ENCODE peak calls at places on chromosomes 12 and 14, in ten cellular contexts. E is PC-3, C is neural progenitor cell, W is stomach, T is fibroblast of lung, J is kidney, L is testis, F is lung, Z is mammary epithelial cell, V is A549. D is an unnamed sample.

GRCh38 chr14:73613419-73613963 is 1.2 kb downstream of the ACOT6 start:
- DNase-seq in Z (no peak), V (no peak), F (no peak), W (no peak), L (no peak), J (no peak), E (peak; percentile 67), T (no peak), C (no peak), D (no peak)

GRCh38 chr14:105536051-105536450 is 9.7 kb downstream of the TMEM121 start:
- DNase-seq in L (no peak), T (no peak), Z (no peak), W (no peak), C (no peak), J (no peak), V (no peak), E (no peak), F (no peak), D (no peak)

GRCh38 chr14:22143360-22143759 is 445.7 kb downstream of the DAD1 start:
- DNase-seq in F (no peak), E (peak; percentile 28), C (no peak), W (no peak), J (no peak), T (no peak), V (no peak), Z (peak; percentile 80), L (no peak), D (no peak)

GRCh38 chr12:3168775-3169221 is 91.6 kb downstream of the TSPAN9 start:
- DNase-seq in L (no peak), W (no peak), T (peak; percentile 98), F (no peak), J (peak; percentile 81), C (no peak), E (peak; percentile 91), Z (peak; percentile 96), V (peak; percentile 86), D (peak; percentile 53)

GRCh38 chr12:108430245-108430644 is 84.8 kb upstream of the FICD start:
- DNase-seq in W (no peak), F (no peak), E (no peak), C (no peak), T (peak; percentile 8), L (no peak), V (no peak), Z (no peak), J (no peak), D (no peak)

GRCh38 chr12:86193931-86194330 is 62.3 kb downstream of the MGAT4C start:
- DNase-seq in Z (peak; percentile 23), C (no peak), V (no peak), T (peak; percentile 44), W (no peak), E (peak; percentile 43), J (no peak), F (no peak), L (no peak), D (no peak)

GRCh38 chr12:88931598-88931997 is 351.3 kb upstream of the KITLG start:
- DNase-seq in C (peak; percentile 33), L (no peak), T (peak; percentile 37), F (no peak), J (no peak), E (no peak), V (no peak), W (no peak), Z (no peak), D (no peak)

GRCh38 chr12:31228811-31229792 is 96.8 kb downstream of the SINHCAF start:
- DNase-seq in Z (no peak), F (no peak), E (no peak), W (peak; percentile 89), V (no peak), L (no peak), J (no peak), C (no peak), T (no peak), D (no peak)

DNA sequence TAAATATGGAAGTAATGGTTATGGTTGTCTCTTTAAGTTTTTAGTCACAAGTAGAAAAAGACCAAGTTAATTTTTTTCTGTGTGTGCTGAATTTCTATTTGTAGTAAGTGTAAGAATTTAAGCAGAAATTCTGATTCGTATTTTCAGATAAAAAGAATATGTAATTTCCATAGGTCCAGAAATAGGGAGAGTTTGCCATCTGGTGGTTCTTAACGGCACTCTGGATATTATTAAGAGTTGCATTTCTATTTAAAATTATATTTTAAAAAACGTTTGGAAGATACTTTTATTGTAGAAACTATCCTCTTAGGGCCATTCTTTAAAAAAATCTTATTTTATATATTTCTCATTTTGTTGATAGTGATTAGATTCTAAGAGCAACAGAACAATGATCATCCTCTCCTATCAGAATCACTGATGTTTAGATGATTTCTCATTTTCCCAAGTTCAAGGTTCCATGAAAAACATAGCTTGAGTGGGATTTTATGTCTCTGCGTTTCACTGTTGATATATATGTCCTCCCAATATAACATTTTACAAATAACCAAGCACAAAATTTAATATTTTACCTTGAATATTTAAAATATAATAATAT is 88.3 kb downstream of the LRRK2 start:
- DNase-seq in E (peak; percentile 38), J (no peak), L (no peak), Z (no peak), C (no peak), V (peak; percentile 13), F (no peak), W (no peak), T (peak; percentile 8), D (no peak)
- TF ChIP-seq CTCF in E (peak; percentile 60), J (peak; percentile 11), L (no peak), Z (peak; percentile 66), C (peak; percentile 51), V (peak; percentile 90), F (no peak), W (no peak), T (peak; percentile 56), D (peak; percentile 35)

GRCh38 chr14:92586001-92586947 is 72.7 kb downstream of the RIN3 start:
- DNase-seq in T (peak; percentile 100), F (no peak), L (no peak), C (no peak), Z (peak; percentile 67), V (no peak), J (no peak), E (peak; percentile 77), W (no peak), D (no peak)

GRCh38 chr14:92582706-92583452 is 69.3 kb downstream of the RIN3 start:
- DNase-seq in L (no peak), J (no peak), V (no peak), E (no peak), T (no peak), W (no peak), F (no peak), Z (no peak), C (no peak), D (no peak)

GRCh38 chr14:92584221-92584620 is 70.6 kb downstream of the RIN3 start:
- DNase-seq in J (no peak), C (no peak), T (no peak), L (no peak), Z (no peak), F (no peak), V (no peak), W (no peak), E (no peak), D (no peak)

GRCh38 chr14:92586966-92587365 is 73.4 kb downstream of the RIN3 start:
- DNase-seq in W (no peak), F (no peak), J (no peak), T (no peak), E (no peak), C (no peak), Z (no peak), V (no peak), L (no peak), D (no peak)

DNA sequence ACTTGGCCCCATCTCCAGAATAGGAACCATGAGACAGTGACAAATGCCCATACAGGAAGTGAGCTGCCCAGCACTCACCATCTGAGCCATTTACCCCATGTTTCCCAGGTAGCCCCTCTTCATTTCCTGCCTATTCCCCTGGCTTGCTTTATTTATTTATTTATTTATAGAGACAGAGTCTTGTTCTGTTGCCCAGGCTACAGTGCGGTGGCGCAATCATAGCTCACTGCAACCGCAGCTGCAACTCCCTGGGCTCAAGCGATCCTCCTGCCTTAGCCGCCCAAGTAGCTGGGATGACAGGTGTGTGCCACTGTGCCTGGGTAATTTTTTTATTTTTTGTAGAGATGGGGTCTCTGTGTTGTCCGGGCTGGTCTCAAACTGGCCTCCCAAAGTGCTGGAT is 71.3 kb downstream of the RIN3 start:
- DNase-seq in E (no peak), F (no peak), T (no peak), V (no peak), Z (no peak), J (no peak), C (no peak), W (no peak), L (no peak), D (no peak)
- H3K4me1 ChIP-seq in E (peaks cover 23% of the 10 kb centered on the region), F (peaks cover 14% of the 10 kb centered on the region), T (peaks cover 19% of the 10 kb centered on the region), V (no peaks in the 10 kb centered on the region), Z (no peaks in the 10 kb centered on the region), J (no peaks in the 10 kb centered on the region), C (no peaks in the 10 kb centered on the region), W (peaks cover 7% of the 10 kb centered on the region), L (peaks cover 12% of the 10 kb centered on the region), D (no peaks in the 10 kb centered on the region)

GRCh38 chr14:90278199-90279175 is 22.1 kb downstream of the PSMC1 start:
- DNase-seq in C (no peak), W (no peak), E (no peak), V (no peak), T (no peak), J (no peak), Z (no peak), L (peak; percentile 13), F (no peak), D (no peak)

GRCh38 chr14:90277581-90278198 is 21.3 kb downstream of the PSMC1 start:
- DNase-seq in L (peak; percentile 13), V (no peak), W (no peak), C (no peak), E (no peak), J (no peak), T (no peak), Z (no peak), F (no peak), D (no peak)

GRCh38 chr14:90275820-90276219 is 19.5 kb downstream of the PSMC1 start:
- DNase-seq in L (peak; percentile 9), Z (no peak), T (peak; percentile 85), V (no peak), F (no peak), J (no peak), E (no peak), W (no peak), C (no peak), D (no peak)

GRCh38 chr14:90275455-90275814 is 19.1 kb downstream of the PSMC1 start:
- DNase-seq in F (no peak), V (no peak), T (no peak), W (no peak), Z (no peak), L (peak; percentile 12), J (no peak), C (no peak), E (no peak), D (no peak)

GRCh38 chr14:90276627-90277367 is 20.4 kb downstream of the PSMC1 start:
- DNase-seq in W (no peak), T (peak; percentile 48), J (no peak), V (no peak), L (peak; percentile 12), F (no peak), E (peak; percentile 13), Z (no peak), C (peak; percentile 10), D (peak; percentile 31)
- TF ChIP-seq CTCF in W (no peak), T (no peak), J (no peak), V (no peak), L (no peak), F (no peak), E (no peak), Z (no peak), C (peak; percentile 22), D (no peak)

GRCh38 chr12:6214633-6215032 is 14.4 kb downstream of the CD9 start:
- DNase-seq in E (no peak), C (no peak), L (no peak), F (no peak), Z (peak; percentile 87), J (no peak), T (no peak), V (no peak), W (no peak), D (no peak)

GRCh38 chr12:6215120-6215807 is 15.1 kb downstream of the CD9 start:
- DNase-seq in Z (no peak), J (no peak), L (no peak), E (no peak), V (peak; percentile 43), F (no peak), W (no peak), C (no peak), T (no peak), D (no peak)

GRCh38 chr12:6213969-6214368 is 13.8 kb downstream of the CD9 start:
- DNase-seq in F (no peak), E (peak; percentile 30), J (no peak), W (no peak), L (no peak), T (no peak), V (no peak), C (no peak), Z (no peak), D (no peak)

GRCh38 chr12:6216581-6216980 is 16.4 kb downstream of the CD9 start:
- DNase-seq in J (no peak), Z (no peak), F (no peak), E (no peak), L (no peak), C (no peak), V (no peak), W (no peak), T (no peak), D (no peak)

GRCh38 chr12:6215932-6216494 is 15.8 kb downstream of the CD9 start:
- DNase-seq in E (peak; percentile 96), F (peak; percentile 92), W (peak; percentile 88), C (no peak), V (peak; percentile 98), T (peak; percentile 92), Z (peak; percentile 100), L (peak; percentile 37), J (peak; percentile 96), D (no peak)
- H3K4me1 ChIP-seq in E (peaks cover 72% of the 10 kb centered on the region), F (peaks cover 24% of the 10 kb centered on the region), W (peaks cover 76% of the 10 kb centered on the region), C (peaks cover 7% of the 10 kb centered on the region), V (peaks cover 49% of the 10 kb centered on the region), T (peaks cover 18% of the 10 kb centered on the region), Z (peaks cover 77% of the 10 kb centered on the region), L (peaks cover 4% of the 10 kb centered on the region), J (peaks cover 38% of the 10 kb centered on the region), D (peaks cover 6% of the 10 kb centered on the region)